ENCODE peak calls at places on chromosomes 11 and 22, in six cellular contexts. One of them, this sample, is unnamed. For H3K9me3, the result is how much of the 10 kb centered on the place peaks cover.

GRCh38 chr22:39999144-39999757 is 4.5 kb downstream of the FAM83F start:
- DNase-seq in transverse colon: peak
- DNase-seq in A549: peak
- DNase-seq in stomach: no peak
- DNase-seq in SK-N-SH: no peak
- DNase-seq in heart left ventricle: no peak
- DNase-seq in this sample: no peak

GRCh38 chr22:37318255-37319109 is 36.2 kb downstream of the CYTH4 start:
- DNase-seq in SK-N-SH: no peak
- DNase-seq in A549: no peak
- DNase-seq in heart left ventricle: no peak
- DNase-seq in transverse colon: no peak
- DNase-seq in stomach: no peak
- DNase-seq in this sample: no peak

GRCh38 chr11:14327105-14327504 is 31.9 kb downstream of the RRAS2 start:
- DNase-seq in SK-N-SH: no peak
- DNase-seq in A549: no peak
- DNase-seq in stomach: no peak
- DNase-seq in transverse colon: no peak
- DNase-seq in heart left ventricle: no peak
- DNase-seq in this sample: no peak

GRCh38 chr22:30304495-30305244 is 15.4 kb upstream of the CASTOR1 start:
- DNase-seq in SK-N-SH: no peak
- DNase-seq in heart left ventricle: no peak
- DNase-seq in A549: no peak
- DNase-seq in transverse colon: peak
- DNase-seq in stomach: peak
- DNase-seq in this sample: no peak

GRCh38 chr11:96124155-96124554 is 200.2 kb upstream of the MTMR2 start:
- DNase-seq in transverse colon: no peak
- DNase-seq in A549: no peak
- DNase-seq in SK-N-SH: no peak
- DNase-seq in stomach: no peak
- DNase-seq in heart left ventricle: no peak
- DNase-seq in this sample: no peak

GRCh38 chr11:64971421-64972233 is at the start of gene MAJIN:
- DNase-seq in transverse colon: peak
- DNase-seq in heart left ventricle: peak
- DNase-seq in stomach: peak
- DNase-seq in A549: peak
- DNase-seq in SK-N-SH: no peak
- DNase-seq in this sample: peak

GRCh38 chr11:47148903-47149535 is 27.7 kb downstream of the ARFGAP2 start:
- DNase-seq in heart left ventricle: no peak
- DNase-seq in A549: no peak
- DNase-seq in stomach: peak
- DNase-seq in transverse colon: no peak
- DNase-seq in SK-N-SH: no peak
- DNase-seq in this sample: no peak

GRCh38 chr11:36452987-36453386 is 57.1 kb downstream of the TRAF6 start:
- DNase-seq in stomach: no peak
- DNase-seq in transverse colon: no peak
- DNase-seq in A549: peak
- DNase-seq in heart left ventricle: no peak
- DNase-seq in SK-N-SH: no peak
- DNase-seq in this sample: no peak

GRCh38 chr11:122628691-122629555 is 26.6 kb upstream of the UBASH3B start:
- DNase-seq in heart left ventricle: peak
- DNase-seq in transverse colon: peak
- DNase-seq in stomach: peak
- DNase-seq in SK-N-SH: peak
- DNase-seq in A549: peak
- DNase-seq in this sample: peak

GRCh38 chr22:46453006-46453828 is 84.2 kb downstream of the CELSR1 start:
- DNase-seq in A549: no peak
- DNase-seq in stomach: peak
- DNase-seq in SK-N-SH: no peak
- DNase-seq in heart left ventricle: no peak
- DNase-seq in transverse colon: no peak
- DNase-seq in this sample: no peak

GRCh38 chr11:8081591-8082021 is 595 bp downstream of the TUB start:
- DNase-seq in transverse colon: no peak
- DNase-seq in stomach: no peak
- DNase-seq in SK-N-SH: peak
- DNase-seq in A549: peak
- DNase-seq in heart left ventricle: no peak
- DNase-seq in this sample: no peak

GRCh38 chr11:130673698-130674097 is 225.3 kb downstream of the ADAMTS15 start:
- DNase-seq in stomach: no peak
- DNase-seq in A549: no peak
- DNase-seq in heart left ventricle: no peak
- DNase-seq in transverse colon: no peak
- DNase-seq in SK-N-SH: no peak
- DNase-seq in this sample: no peak

GRCh38 chr11:86497310-86497709 is 122.6 kb downstream of the CCDC81 start:
- DNase-seq in heart left ventricle: no peak
- DNase-seq in transverse colon: no peak
- DNase-seq in stomach: no peak
- DNase-seq in SK-N-SH: no peak
- DNase-seq in A549: no peak
- DNase-seq in this sample: no peak

GRCh38 chr22:22812031-22812905 is 75.3 kb upstream of the IGLL5 start:
- DNase-seq in heart left ventricle: no peak
- DNase-seq in A549: no peak
- DNase-seq in stomach: no peak
- DNase-seq in SK-N-SH: no peak
- DNase-seq in transverse colon: no peak
- DNase-seq in this sample: no peak

GRCh38 chr11:97607301-97608000 is 1217.6 kb downstream of the JRKL start:
- DNase-seq in transverse colon: no peak
- DNase-seq in heart left ventricle: no peak
- DNase-seq in stomach: no peak
- DNase-seq in SK-N-SH: no peak
- DNase-seq in A549: no peak
- DNase-seq in this sample: no peak

GRCh38 chr11:60750911-60751310 is 5.8 kb upstream of the MS4A15 start:
- DNase-seq in stomach: no peak
- DNase-seq in SK-N-SH: no peak
- DNase-seq in transverse colon: no peak
- DNase-seq in A549: no peak
- DNase-seq in heart left ventricle: no peak
- DNase-seq in this sample: no peak

GRCh38 chr11:60757231-60757800 is 649 bp downstream of the MS4A15 start:
- DNase-seq in stomach: no peak
- DNase-seq in heart left ventricle: no peak
- DNase-seq in transverse colon: no peak
- DNase-seq in A549: no peak
- DNase-seq in SK-N-SH: no peak
- DNase-seq in this sample: no peak

GRCh38 chr11:60754887-60755286 is 1.8 kb upstream of the MS4A15 start:
- DNase-seq in A549: no peak
- DNase-seq in transverse colon: no peak
- DNase-seq in stomach: no peak
- DNase-seq in heart left ventricle: no peak
- DNase-seq in SK-N-SH: no peak
- DNase-seq in this sample: no peak

GRCh38 chr11:60756307-60757032 is at the start of gene MS4A15:
- DNase-seq in transverse colon: no peak
- DNase-seq in heart left ventricle: no peak
- DNase-seq in SK-N-SH: peak
- DNase-seq in A549: peak
- DNase-seq in stomach: no peak
- DNase-seq in this sample: no peak

DNA sequence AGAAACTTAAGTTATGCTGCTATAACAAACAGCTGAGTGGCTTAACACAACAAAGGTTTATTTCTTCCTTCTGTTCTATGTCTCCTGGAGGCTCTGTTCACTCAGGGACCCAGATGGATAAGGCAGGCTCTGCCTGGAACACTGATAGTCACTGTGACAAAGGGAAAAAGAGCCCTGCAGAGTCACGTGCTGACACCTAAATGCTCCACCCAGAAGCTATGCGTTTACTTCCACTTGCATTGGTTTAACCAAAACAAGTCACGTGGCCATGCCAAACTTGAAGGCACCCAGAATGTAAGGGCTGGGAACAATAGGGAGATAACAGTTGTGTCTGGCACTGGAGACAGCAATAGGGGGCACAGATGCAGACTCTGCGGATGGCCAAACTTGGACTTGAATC is 3.4 kb upstream of the MS4A15 start:
- DNase-seq in transverse colon: no peak
- DNase-seq in heart left ventricle: no peak
- DNase-seq in A549: peak
- DNase-seq in SK-N-SH: no peak
- DNase-seq in stomach: no peak
- DNase-seq in this sample: no peak
- H3K9me3 ChIP-seq in transverse colon: under half
- H3K9me3 ChIP-seq in heart left ventricle: under half
- H3K9me3 ChIP-seq in A549: under half
- H3K9me3 ChIP-seq in SK-N-SH: under half
- H3K9me3 ChIP-seq in stomach: under half
- H3K9me3 ChIP-seq in this sample: under half

DNA sequence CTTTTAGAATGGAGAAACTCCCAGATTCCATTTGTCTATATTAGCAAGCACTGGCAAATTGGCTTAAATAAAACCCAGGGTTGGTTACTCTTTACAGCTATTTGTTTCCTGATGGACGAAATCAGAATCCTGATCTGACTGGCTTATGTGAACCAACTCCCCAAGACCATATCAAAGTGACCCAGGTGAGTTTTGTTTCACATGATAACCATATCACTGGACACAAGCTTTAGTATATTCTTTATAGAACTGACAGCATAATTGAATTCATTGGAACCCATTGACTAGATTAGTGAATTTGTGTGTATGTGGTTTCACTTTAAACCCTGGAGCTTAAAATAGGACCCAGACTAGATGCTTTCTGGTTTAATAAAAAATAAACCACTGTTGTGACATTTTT is 39.3 kb downstream of the MCAM start:
- DNase-seq in transverse colon: no peak
- DNase-seq in A549: no peak
- DNase-seq in stomach: no peak
- DNase-seq in SK-N-SH: no peak
- DNase-seq in heart left ventricle: no peak
- DNase-seq in this sample: no peak
- H3K9me3 ChIP-seq in transverse colon: under half
- H3K9me3 ChIP-seq in A549: under half
- H3K9me3 ChIP-seq in stomach: under half
- H3K9me3 ChIP-seq in SK-N-SH: under half
- H3K9me3 ChIP-seq in heart left ventricle: under half
- H3K9me3 ChIP-seq in this sample: under half

GRCh38 chr11:15750535-15751297 is 605.6 kb downstream of the SOX6 start:
- DNase-seq in transverse colon: no peak
- DNase-seq in SK-N-SH: peak
- DNase-seq in stomach: no peak
- DNase-seq in heart left ventricle: no peak
- DNase-seq in A549: no peak
- DNase-seq in this sample: no peak

GRCh38 chr11:15757299-15757698 is 599.0 kb downstream of the SOX6 start:
- DNase-seq in SK-N-SH: no peak
- DNase-seq in A549: no peak
- DNase-seq in stomach: no peak
- DNase-seq in transverse colon: no peak
- DNase-seq in heart left ventricle: no peak
- DNase-seq in this sample: no peak

GRCh38 chr11:15748673-15749190 is 607.6 kb downstream of the SOX6 start:
- DNase-seq in heart left ventricle: no peak
- DNase-seq in transverse colon: no peak
- DNase-seq in SK-N-SH: no peak
- DNase-seq in A549: no peak
- DNase-seq in stomach: no peak
- DNase-seq in this sample: no peak

DNA sequence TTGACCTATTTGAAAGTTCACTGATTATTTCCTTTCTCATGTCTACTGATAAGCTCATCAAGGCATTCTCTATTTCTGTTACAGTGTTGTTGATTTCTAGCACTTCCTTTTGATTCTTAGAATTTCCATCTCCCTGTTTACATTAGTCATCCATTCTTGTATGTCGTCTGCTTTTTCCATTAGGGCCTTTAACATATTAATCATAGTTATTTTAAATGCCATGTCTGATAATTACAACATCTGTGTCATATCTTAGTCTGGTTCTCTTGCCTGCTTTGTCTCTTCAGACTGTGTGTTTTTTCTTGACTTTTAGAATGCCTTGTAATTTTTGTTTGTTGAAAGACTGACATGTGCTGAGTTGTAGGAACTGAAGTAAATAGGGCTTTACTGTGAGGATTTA is 602.1 kb downstream of the SOX6 start:
- DNase-seq in stomach: no peak
- DNase-seq in transverse colon: no peak
- DNase-seq in heart left ventricle: no peak
- DNase-seq in A549: no peak
- DNase-seq in SK-N-SH: no peak
- DNase-seq in this sample: no peak
- H3K9me3 ChIP-seq in stomach: under half
- H3K9me3 ChIP-seq in transverse colon: under half
- H3K9me3 ChIP-seq in heart left ventricle: under half
- H3K9me3 ChIP-seq in A549: under half
- H3K9me3 ChIP-seq in SK-N-SH: under half
- H3K9me3 ChIP-seq in this sample: under half

GRCh38 chr22:33421859-33422258 is 363.7 kb upstream of the SYN3 start:
- DNase-seq in stomach: no peak
- DNase-seq in A549: no peak
- DNase-seq in heart left ventricle: no peak
- DNase-seq in SK-N-SH: no peak
- DNase-seq in transverse colon: no peak
- DNase-seq in this sample: no peak
- H3K9me3 ChIP-seq in stomach: under half
- H3K9me3 ChIP-seq in A549: under half
- H3K9me3 ChIP-seq in heart left ventricle: under half
- H3K9me3 ChIP-seq in SK-N-SH: under half
- H3K9me3 ChIP-seq in transverse colon: under half
- H3K9me3 ChIP-seq in this sample: under half

DNA sequence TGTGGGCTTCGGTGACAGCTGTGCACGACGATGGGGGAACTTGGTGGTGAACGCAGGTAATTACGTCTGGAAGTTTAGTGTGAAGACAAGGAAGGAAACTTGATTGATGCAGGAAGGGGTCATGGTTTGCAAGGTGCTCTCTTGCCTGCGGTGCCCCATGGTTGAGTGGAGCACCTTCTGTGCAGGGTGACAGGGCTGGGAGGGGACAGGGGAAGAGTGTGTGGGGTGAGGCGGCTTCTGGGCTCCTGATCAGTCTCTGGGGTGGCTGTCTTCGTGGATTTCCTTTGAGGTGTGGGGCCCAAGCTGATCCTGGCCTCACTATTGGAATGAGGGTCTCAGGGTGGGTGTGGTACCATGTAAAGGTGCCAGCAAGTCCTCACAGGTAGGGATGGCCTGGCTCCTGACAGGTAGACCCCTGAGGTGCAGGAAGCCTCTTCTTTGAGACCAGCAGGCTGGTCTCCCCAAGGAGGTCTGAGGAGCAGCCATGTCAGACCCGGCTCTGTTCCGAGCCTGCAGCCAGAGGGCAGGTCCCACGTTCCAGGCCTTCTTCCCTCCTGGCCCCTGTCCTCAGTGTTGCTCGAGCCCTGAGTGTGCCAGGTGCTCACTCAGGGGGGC is 1020.1 kb downstream of the TBC1D22A start:
- DNase-seq in heart left ventricle: no peak
- DNase-seq in transverse colon: no peak
- DNase-seq in SK-N-SH: no peak
- DNase-seq in stomach: no peak
- DNase-seq in A549: no peak
- DNase-seq in this sample: no peak
- H3K9me3 ChIP-seq in heart left ventricle: under half
- H3K9me3 ChIP-seq in transverse colon: under half
- H3K9me3 ChIP-seq in SK-N-SH: under half
- H3K9me3 ChIP-seq in stomach: under half
- H3K9me3 ChIP-seq in A549: under half
- H3K9me3 ChIP-seq in this sample: under half

This sample was measured in testis.